ENCODE peak calls at places on chromosomes 13 and 19, in five cellular contexts. One of them, this sample, is unnamed.
A peak's percentile ranks its signal among the peaks of the same experiment; 100 is the strongest.

GRCh38 chr13:33312150-33312908 is 26.8 kb upstream of the STARD13 start:
- DNase-seq in lung: no peak
- DNase-seq in upper lobe of left lung: no peak
- DNase-seq in IMR-90: peak; percentile 37
- DNase-seq in CD8-positive, alpha-beta T cell: no peak
- DNase-seq in this sample: no peak

GRCh38 chr19:30362156-30362754 is 9.9 kb upstream of the ZNF536 start:
- DNase-seq in upper lobe of left lung: peak; percentile 15
- DNase-seq in lung: no peak
- DNase-seq in IMR-90: no peak
- DNase-seq in CD8-positive, alpha-beta T cell: no peak
- DNase-seq in this sample: peak; percentile 37

GRCh38 chr19:6740589-6741348 is 1.3 kb downstream of the TRIP10 start:
- DNase-seq in CD8-positive, alpha-beta T cell: no peak
- DNase-seq in IMR-90: peak; percentile 19
- DNase-seq in upper lobe of left lung: peak; percentile 72
- DNase-seq in lung: peak; percentile 64
- DNase-seq in this sample: no peak

GRCh38 chr19:51470966-51471365 is 7.4 kb upstream of the CEACAM18 start:
- DNase-seq in upper lobe of left lung: no peak
- DNase-seq in lung: no peak
- DNase-seq in CD8-positive, alpha-beta T cell: no peak
- DNase-seq in IMR-90: no peak
- DNase-seq in this sample: no peak

GRCh38 chr13:94176576-94176975 is 302.9 kb downstream of the DCT start:
- DNase-seq in CD8-positive, alpha-beta T cell: no peak
- DNase-seq in lung: no peak
- DNase-seq in upper lobe of left lung: no peak
- DNase-seq in IMR-90: no peak
- DNase-seq in this sample: no peak

GRCh38 chr19:1267441-1268391 is 1.4 kb upstream of the CIRBP start:
- DNase-seq in lung: no peak
- DNase-seq in upper lobe of left lung: no peak
- DNase-seq in CD8-positive, alpha-beta T cell: peak; percentile 70
- DNase-seq in IMR-90: peak; percentile 60
- DNase-seq in this sample: no peak

GRCh38 chr13:114259374-114259773 is 22.0 kb upstream of the UPF3A start:
- DNase-seq in IMR-90: no peak
- DNase-seq in upper lobe of left lung: no peak
- DNase-seq in CD8-positive, alpha-beta T cell: no peak
- DNase-seq in lung: no peak
- DNase-seq in this sample: no peak

GRCh38 chr13:98173431-98173921 is 3.6 kb downstream of the RNF113B start:
- DNase-seq in upper lobe of left lung: no peak
- DNase-seq in lung: no peak
- DNase-seq in IMR-90: peak; percentile 99
- DNase-seq in CD8-positive, alpha-beta T cell: no peak
- DNase-seq in this sample: no peak

GRCh38 chr13:40130871-40131636 is 475.6 kb downstream of the COG6 start:
- DNase-seq in upper lobe of left lung: no peak
- DNase-seq in lung: no peak
- DNase-seq in IMR-90: no peak
- DNase-seq in CD8-positive, alpha-beta T cell: no peak
- DNase-seq in this sample: no peak

GRCh38 chr13:105050696-105051095 is 1484.8 kb downstream of the EFNB2 start:
- DNase-seq in CD8-positive, alpha-beta T cell: no peak
- DNase-seq in IMR-90: peak; percentile 4
- DNase-seq in lung: no peak
- DNase-seq in upper lobe of left lung: no peak
- DNase-seq in this sample: no peak

GRCh38 chr19:42442833-42443232 is at the start of gene CXCL17:
- DNase-seq in lung: peak; percentile 70
- DNase-seq in IMR-90: no peak
- DNase-seq in CD8-positive, alpha-beta T cell: no peak
- DNase-seq in upper lobe of left lung: peak; percentile 76
- DNase-seq in this sample: no peak

DNA sequence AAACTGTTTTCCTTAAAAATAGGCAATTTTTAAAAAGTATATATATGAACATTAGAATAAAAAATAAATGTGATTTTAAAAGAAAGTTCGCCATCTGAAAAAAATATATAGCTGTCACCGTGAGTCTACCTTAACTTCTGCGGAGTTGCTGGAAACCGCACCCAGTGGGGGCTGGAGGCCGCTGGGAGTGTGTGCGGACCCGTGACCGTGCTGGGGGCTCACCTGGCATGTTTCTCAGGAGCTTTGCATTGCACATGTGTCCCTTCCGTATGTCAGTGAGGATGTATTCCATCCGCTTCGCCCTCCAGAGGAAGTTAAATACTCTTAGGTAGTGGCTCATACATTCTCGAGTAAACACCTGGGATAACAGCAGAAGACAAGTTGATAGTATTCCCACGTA is 71.7 kb downstream of the TUBGCP3 start:
- DNase-seq in lung: no peak
- DNase-seq in IMR-90: no peak
- DNase-seq in upper lobe of left lung: no peak
- DNase-seq in CD8-positive, alpha-beta T cell: no peak
- DNase-seq in this sample: no peak
- H3K27ac ChIP-seq in lung: no peak overlapping the region
- H3K27ac ChIP-seq in IMR-90: no peak overlapping the region
- H3K27ac ChIP-seq in upper lobe of left lung: no peak overlapping the region
- H3K27ac ChIP-seq in CD8-positive, alpha-beta T cell: no peak overlapping the region
- H3K27ac ChIP-seq in this sample: no peak overlapping the region

GRCh38 chr13:112150352-112150751 is 83.4 kb downstream of the SOX1 start:
- DNase-seq in upper lobe of left lung: peak; percentile 77
- DNase-seq in IMR-90: no peak
- DNase-seq in CD8-positive, alpha-beta T cell: no peak
- DNase-seq in lung: peak; percentile 79
- DNase-seq in this sample: no peak

GRCh38 chr13:112153846-112154245 is 86.9 kb downstream of the SOX1 start:
- DNase-seq in upper lobe of left lung: peak; percentile 12
- DNase-seq in lung: no peak
- DNase-seq in CD8-positive, alpha-beta T cell: no peak
- DNase-seq in IMR-90: no peak
- DNase-seq in this sample: peak; percentile 33

GRCh38 chr13:112154301-112155060 is 87.5 kb downstream of the SOX1 start:
- DNase-seq in IMR-90: no peak
- DNase-seq in lung: no peak
- DNase-seq in upper lobe of left lung: peak; percentile 15
- DNase-seq in CD8-positive, alpha-beta T cell: no peak
- DNase-seq in this sample: peak; percentile 25

GRCh38 chr13:112153364-112153763 is 86.4 kb downstream of the SOX1 start:
- DNase-seq in lung: no peak
- DNase-seq in IMR-90: no peak
- DNase-seq in upper lobe of left lung: peak; percentile 8
- DNase-seq in CD8-positive, alpha-beta T cell: no peak
- DNase-seq in this sample: peak; percentile 3

DNA sequence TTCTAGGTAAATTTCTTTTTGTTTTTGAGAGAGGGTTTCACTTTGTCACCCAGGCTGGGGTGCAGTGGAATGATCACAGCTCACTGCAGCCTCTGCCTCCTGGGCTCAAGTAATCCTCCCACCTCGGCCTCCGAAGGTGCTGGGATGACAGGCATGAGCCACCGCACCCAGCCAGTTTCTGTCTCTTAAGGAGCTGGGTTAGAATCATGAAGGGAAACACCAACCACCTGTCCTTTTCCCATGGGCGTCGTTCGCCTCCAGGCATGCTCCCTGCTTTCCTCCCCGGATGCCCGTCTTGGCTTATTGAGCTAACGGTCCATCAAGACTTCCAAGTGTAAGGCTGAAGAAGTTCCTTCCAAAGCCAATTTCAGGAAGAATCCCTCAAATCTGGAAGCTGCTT is 85.9 kb downstream of the SOX1 start:
- DNase-seq in lung: no peak
- DNase-seq in CD8-positive, alpha-beta T cell: no peak
- DNase-seq in upper lobe of left lung: peak; percentile 15
- DNase-seq in IMR-90: no peak
- DNase-seq in this sample: no peak
- H3K9me3 ChIP-seq in lung: no peaks in the 10 kb centered on the region
- H3K9me3 ChIP-seq in CD8-positive, alpha-beta T cell: no peaks in the 10 kb centered on the region
- H3K9me3 ChIP-seq in upper lobe of left lung: no peaks in the 10 kb centered on the region
- H3K9me3 ChIP-seq in IMR-90: peaks cover 42% of the 10 kb centered on the region
- H3K9me3 ChIP-seq in this sample: no peaks in the 10 kb centered on the region

GRCh38 chr19:54297759-54298305 is 15.1 kb downstream of the LILRA5 start:
- DNase-seq in lung: no peak
- DNase-seq in CD8-positive, alpha-beta T cell: no peak
- DNase-seq in upper lobe of left lung: no peak
- DNase-seq in IMR-90: no peak
- DNase-seq in this sample: peak; percentile 25

GRCh38 chr19:54299126-54299498 is 13.9 kb downstream of the LILRA5 start:
- DNase-seq in CD8-positive, alpha-beta T cell: no peak
- DNase-seq in upper lobe of left lung: no peak
- DNase-seq in lung: no peak
- DNase-seq in IMR-90: no peak
- DNase-seq in this sample: no peak

GRCh38 chr19:54298357-54299125 is 14.4 kb downstream of the LILRA5 start:
- DNase-seq in upper lobe of left lung: no peak
- DNase-seq in CD8-positive, alpha-beta T cell: no peak
- DNase-seq in IMR-90: no peak
- DNase-seq in lung: no peak
- DNase-seq in this sample: no peak

GRCh38 chr19:54302252-54302651 is 10.7 kb downstream of the LILRA5 start:
- DNase-seq in upper lobe of left lung: peak; percentile 46
- DNase-seq in CD8-positive, alpha-beta T cell: no peak
- DNase-seq in IMR-90: no peak
- DNase-seq in lung: no peak
- DNase-seq in this sample: peak; percentile 27

GRCh38 chr19:54299515-54299914 is 13.5 kb downstream of the LILRA5 start:
- DNase-seq in CD8-positive, alpha-beta T cell: no peak
- DNase-seq in upper lobe of left lung: no peak
- DNase-seq in lung: no peak
- DNase-seq in IMR-90: no peak
- DNase-seq in this sample: peak; percentile 27
- H3K27ac ChIP-seq in CD8-positive, alpha-beta T cell: no peak overlapping the region
- H3K27ac ChIP-seq in upper lobe of left lung: no peak overlapping the region
- H3K27ac ChIP-seq in lung: no peak overlapping the region
- H3K27ac ChIP-seq in IMR-90: no peak overlapping the region
- H3K27ac ChIP-seq in this sample: no peak overlapping the region

DNA sequence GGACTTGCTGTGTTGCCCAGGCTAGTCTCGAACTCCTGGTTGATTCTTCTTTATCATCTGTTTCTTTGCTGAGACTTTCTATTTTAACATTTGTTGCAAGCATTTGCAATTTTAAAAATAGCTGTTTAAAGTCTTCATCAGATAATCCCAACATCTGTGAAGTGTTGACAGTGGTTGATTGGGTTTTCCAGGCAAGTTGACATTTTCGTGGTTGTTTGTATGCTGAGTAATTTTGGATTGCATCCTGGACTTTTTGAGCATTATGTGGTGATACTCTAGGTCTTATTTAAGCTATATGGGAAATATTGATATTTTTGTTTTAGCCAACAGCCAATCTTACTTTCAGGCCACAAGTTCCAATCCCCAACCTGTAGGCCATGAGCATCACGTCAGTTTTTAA is 25.1 kb downstream of the AP1M1 start:
- DNase-seq in upper lobe of left lung: no peak
- DNase-seq in IMR-90: peak; percentile 57
- DNase-seq in CD8-positive, alpha-beta T cell: no peak
- DNase-seq in lung: no peak
- DNase-seq in this sample: no peak
- H3K9me3 ChIP-seq in upper lobe of left lung: peaks cover 23% of the 10 kb centered on the region
- H3K9me3 ChIP-seq in IMR-90: peaks cover 28% of the 10 kb centered on the region
- H3K9me3 ChIP-seq in CD8-positive, alpha-beta T cell: peaks cover 23% of the 10 kb centered on the region
- H3K9me3 ChIP-seq in lung: peaks cover 6% of the 10 kb centered on the region
- H3K9me3 ChIP-seq in this sample: peaks cover 40% of the 10 kb centered on the region

GRCh38 chr19:45809643-45810159 is 5.4 kb downstream of the RSPH6A start:
- DNase-seq in CD8-positive, alpha-beta T cell: no peak
- DNase-seq in IMR-90: peak; percentile 83
- DNase-seq in upper lobe of left lung: no peak
- DNase-seq in lung: no peak
- DNase-seq in this sample: no peak
- H3K27ac ChIP-seq in CD8-positive, alpha-beta T cell: no peak overlapping the region
- H3K27ac ChIP-seq in IMR-90: peak overlapping the region; percentile 79
- H3K27ac ChIP-seq in upper lobe of left lung: no peak overlapping the region
- H3K27ac ChIP-seq in lung: no peak overlapping the region
- H3K27ac ChIP-seq in this sample: no peak overlapping the region

This sample was measured in breast epithelium.